ENCODE peak calls at places on chromosome X, in nine cellular contexts. M, Z, X, Q, C, H, O, J and G are unnamed samples.
A peak's percentile ranks its signal among the peaks of the same experiment; 100 is the strongest.

GRCh38 chrX:132837126-132837525 is 121.3 kb downstream of the HS6ST2 start:
- DNase-seq in M (no peak), Z (peak; percentile 20), X (no peak), Q (no peak), C (peak; percentile 49), H (no peak), O (no peak), J (peak; percentile 19), G (no peak)

GRCh38 chrX:20973038-20973437 is 401.2 kb upstream of the CNKSR2 start:
- DNase-seq in M (no peak), Z (no peak), X (no peak), Q (no peak), C (no peak), H (no peak), O (no peak), J (no peak), G (no peak)

GRCh38 chrX:129690435-129690834 is 35.7 kb upstream of the APLN start:
- DNase-seq in M (no peak), Z (no peak), X (no peak), Q (no peak), C (no peak), H (no peak), O (no peak), J (no peak), G (peak; percentile 16)

GRCh38 chrX:51144828-51145442 is 187.7 kb upstream of the NUDT10 start:
- DNase-seq in M (no peak), Z (peak; percentile 44), X (peak; percentile 14), Q (peak; percentile 6), C (peak; percentile 41), H (no peak), O (peak; percentile 8), J (peak; percentile 16), G (no peak)

GRCh38 chrX:120021927-120022326 is 55.6 kb downstream of the RHOXF2B start:
- DNase-seq in M (no peak), Z (no peak), X (no peak), Q (no peak), C (no peak), H (no peak), O (no peak), J (no peak), G (no peak)

GRCh38 chrX:131677655-131678628 is 134.1 kb downstream of the OR13H1 start:
- DNase-seq in M (no peak), Z (peak; percentile 50), X (peak; percentile 55), Q (peak; percentile 6), C (peak; percentile 33), H (no peak), O (peak; percentile 71), J (peak; percentile 6), G (peak; percentile 29)

GRCh38 chrX:137195991-137196390 is 162.2 kb upstream of the GPR101 start:
- DNase-seq in M (no peak), Z (no peak), X (no peak), Q (no peak), C (peak; percentile 0), H (no peak), O (no peak), J (no peak), G (no peak)

GRCh38 chrX:69036674-69037573 is 128.3 kb downstream of the PJA1 start:
- DNase-seq in M (no peak), Z (no peak), X (no peak), Q (no peak), C (no peak), H (no peak), O (no peak), J (no peak), G (no peak)

GRCh38 chrX:150269613-150270254 is 93.4 kb upstream of the MAMLD1 start:
- DNase-seq in M (no peak), Z (peak; percentile 52), X (no peak), Q (no peak), C (no peak), H (no peak), O (peak; percentile 69), J (no peak), G (no peak)

GRCh38 chrX:30831082-30831481 is 58.0 kb downstream of the TAB3 start:
- DNase-seq in M (no peak), Z (no peak), X (peak; percentile 2), Q (no peak), C (no peak), H (no peak), O (no peak), J (no peak), G (no peak)

GRCh38 chrX:122586831-122587230 is 597.2 kb upstream of the GRIA3 start:
- DNase-seq in M (no peak), Z (no peak), X (no peak), Q (no peak), C (peak; percentile 22), H (no peak), O (no peak), J (no peak), G (no peak)

GRCh38 chrX:274904-275475 is 6.2 kb upstream of the PLCXD1 start:
- DNase-seq in M (no peak), Z (no peak), X (no peak), Q (no peak), C (peak; percentile 42), H (peak; percentile 83), O (no peak), J (no peak), G (peak; percentile 79)

GRCh38 chrX:22922961-22923360 is 76.8 kb upstream of the DDX53 start:
- DNase-seq in M (no peak), Z (no peak), X (no peak), Q (no peak), C (peak; percentile 86), H (no peak), O (no peak), J (peak; percentile 37), G (no peak)

GRCh38 chrX:94936722-94937121 is 1262.7 kb downstream of the FAM133A start:
- DNase-seq in M (no peak), Z (no peak), X (no peak), Q (no peak), C (no peak), H (no peak), O (no peak), J (no peak), G (no peak)

GRCh38 chrX:107716045-107716684 is 59.4 kb downstream of the TSC22D3 start:
- DNase-seq in M (peak; percentile 62), Z (no peak), X (peak; percentile 26), Q (peak; percentile 56), C (peak; percentile 34), H (peak; percentile 62), O (peak; percentile 30), J (peak; percentile 19), G (peak; percentile 36)

GRCh38 chrX:120000490-120001246 is 57.1 kb upstream of the NKAP start:
- DNase-seq in M (no peak), Z (no peak), X (no peak), Q (no peak), C (peak; percentile 5), H (no peak), O (no peak), J (no peak), G (no peak)

GRCh38 chrX:38165023-38165422 is 55.6 kb downstream of the SRPX start:
- DNase-seq in M (no peak), Z (no peak), X (no peak), Q (no peak), C (no peak), H (no peak), O (no peak), J (no peak), G (no peak)

GRCh38 chrX:32749075-32749474 is 462.3 kb downstream of the DMD start:
- DNase-seq in M (no peak), Z (no peak), X (no peak), Q (no peak), C (peak; percentile 0), H (no peak), O (no peak), J (peak; percentile 14), G (no peak)

GRCh38 chrX:101530944-101531343 is 19.4 kb upstream of the ARMCX1 start:
- DNase-seq in M (no peak), Z (no peak), X (no peak), Q (no peak), C (no peak), H (no peak), O (no peak), J (no peak), G (no peak)

GRCh38 chrX:55731826-55732225 is 14.3 kb downstream of the RRAGB start:
- DNase-seq in M (no peak), Z (no peak), X (no peak), Q (no peak), C (peak; percentile 15), H (no peak), O (no peak), J (no peak), G (no peak)

GRCh38 chrX:42714981-42715688 is 62.8 kb downstream of the PPP1R2C start:
- DNase-seq in M (peak; percentile 60), Z (peak; percentile 36), X (no peak), Q (no peak), C (peak; percentile 12), H (peak; percentile 63), O (peak; percentile 20), J (peak; percentile 38), G (peak; percentile 35)

GRCh38 chrX:132058975-132059374 is 35.9 kb downstream of the STK26 start:
- DNase-seq in M (no peak), Z (no peak), X (no peak), Q (no peak), C (no peak), H (no peak), O (no peak), J (no peak), G (no peak)

DNA sequence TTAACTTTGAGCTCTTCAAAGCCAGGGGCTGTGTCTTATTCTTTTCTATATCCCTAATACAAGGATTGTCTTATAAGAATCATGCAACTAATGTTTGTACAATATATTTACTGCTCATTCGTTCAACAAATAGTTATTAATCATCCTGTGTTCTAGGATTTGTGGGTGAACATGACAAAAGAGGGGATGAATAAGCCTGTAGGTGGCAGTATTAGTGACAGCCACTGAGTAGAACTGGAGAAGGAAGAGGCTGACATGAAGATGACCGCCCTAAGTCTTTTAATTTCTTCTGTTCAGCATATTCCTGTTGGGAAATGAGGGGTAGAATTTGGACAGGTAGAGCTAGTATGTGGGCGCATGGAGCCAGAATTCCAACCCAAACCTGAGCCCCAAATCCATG is 11.9 kb upstream of the LINC00632 start:
- DNase-seq in M (no peak), Z (no peak), X (no peak), Q (no peak), C (no peak), H (no peak), O (no peak), J (no peak), G (no peak)
- TF ChIP-seq CTCF in M (no peak), Z (no peak), X (no peak), Q (no peak), C (no peak), H (no peak), O (no peak), J (no peak), G (peak; percentile 20)

GRCh38 chrX:12946406-12946805 is 28.5 kb upstream of the TMSB4X start:
- DNase-seq in M (no peak), Z (no peak), X (no peak), Q (no peak), C (no peak), H (no peak), O (no peak), J (no peak), G (no peak)
- TF ChIP-seq CTCF in M (no peak), Z (no peak), X (no peak), Q (no peak), C (no peak), H (no peak), O (no peak), J (no peak), G (no peak)

GRCh38 chrX:111098874-111099273 is 2.9 kb downstream of the PAK3 start:
- DNase-seq in M (no peak), Z (peak; percentile 60), X (peak; percentile 68), Q (peak; percentile 34), C (peak; percentile 4), H (peak; percentile 58), O (peak; percentile 31), J (no peak), G (no peak)
- TF ChIP-seq CTCF in M (peak; percentile 3), Z (peak; percentile 70), X (peak; percentile 65), Q (peak; percentile 87), C (peak; percentile 44), H (peak; percentile 62), O (peak; percentile 45), J (peak; percentile 59), G (peak; percentile 45)

GRCh38 chrX:46554942-46555341 is 9.7 kb upstream of the ZNF674 start:
- DNase-seq in M (no peak), Z (no peak), X (no peak), Q (no peak), C (peak; percentile 61), H (no peak), O (no peak), J (no peak), G (no peak)
- TF ChIP-seq CTCF in M (no peak), Z (no peak), X (no peak), Q (no peak), C (peak; percentile 40), H (no peak), O (peak; percentile 58), J (peak; percentile 23), G (peak; percentile 30)